ENCODE peak calls at places on chromosomes 2 and 18, in ten cellular contexts. T, X, C, A, N, J, V, O, M and F are unnamed samples.

GRCh38 chr2:155281907-155282306 is 583.4 kb downstream of the KCNJ3 start:
- DNase-seq in T (no peak), X (no peak), A (no peak), M (no peak), N (no peak), J (no peak), V (no peak), O (no peak), C (no peak), F (no peak)

GRCh38 chr2:54085069-54085468 is 30.3 kb upstream of the ACYP2 start:
- DNase-seq in M (no peak), N (no peak), A (no peak), C (no peak), V (no peak), J (no peak), T (no peak), X (no peak), O (no peak), F (no peak)

GRCh38 chr2:229634574-229635185 is 79.7 kb downstream of the DNER start:
- DNase-seq in N (no peak), M (no peak), O (no peak), J (peak; percentile 42), T (no peak), V (no peak), A (no peak), X (no peak), C (no peak), F (no peak)

GRCh38 chr2:3421053-3421452 is 41.6 kb downstream of the TRAPPC12 start:
- DNase-seq in V (no peak), T (no peak), O (no peak), A (peak; percentile 11), C (no peak), X (no peak), M (no peak), N (no peak), J (no peak), F (no peak)

GRCh38 chr18:79512461-79513380 is 117.0 kb downstream of the NFATC1 start:
- DNase-seq in A (no peak), J (no peak), C (peak; percentile 52), X (no peak), V (no peak), T (no peak), M (no peak), N (no peak), O (no peak), F (no peak)

GRCh38 chr2:215826838-215827441 is 186.4 kb downstream of the MREG start:
- DNase-seq in O (no peak), V (no peak), T (no peak), M (no peak), N (no peak), X (peak; percentile 53), C (no peak), A (no peak), J (no peak), F (peak; percentile 43)

GRCh38 chr2:234797566-234798250 is 154.1 kb upstream of the SH3BP4 start:
- DNase-seq in N (no peak), C (no peak), T (no peak), A (no peak), V (no peak), O (no peak), J (no peak), X (no peak), M (no peak), F (no peak)

GRCh38 chr2:49210191-49210590 is 55.9 kb upstream of the FSHR start:
- DNase-seq in X (no peak), M (no peak), N (no peak), O (no peak), J (peak; percentile 54), V (no peak), A (no peak), C (no peak), T (no peak), F (no peak)

GRCh38 chr2:127104881-127105655 is 1.9 kb downstream of the BIN1 start:
- DNase-seq in M (no peak), N (no peak), V (no peak), X (no peak), C (peak; percentile 62), O (peak; percentile 31), T (no peak), J (no peak), A (no peak), F (no peak)

GRCh38 chr2:58541511-58541910 is 300.4 kb upstream of the FANCL start:
- DNase-seq in M (no peak), X (no peak), J (peak; percentile 17), N (no peak), C (no peak), O (no peak), T (no peak), V (no peak), A (no peak), F (no peak)

GRCh38 chr2:175373001-175373727 is 191.7 kb upstream of the ATP5MC3 start:
- DNase-seq in C (no peak), A (peak; percentile 8), X (peak; percentile 1), M (no peak), J (no peak), V (peak; percentile 74), T (no peak), N (no peak), O (no peak), F (no peak)

GRCh38 chr18:79877163-79878091 is 74.0 kb downstream of the SLC66A2 start:
- DNase-seq in O (no peak), V (no peak), N (no peak), M (no peak), T (peak; percentile 39), X (no peak), A (no peak), J (peak; percentile 64), C (peak; percentile 40), F (no peak)

GRCh38 chr18:61893304-61893970 is 630 bp upstream of the RNF152 start:
- DNase-seq in J (peak; percentile 71), T (peak; percentile 60), A (no peak), V (no peak), M (no peak), N (peak; percentile 26), C (peak; percentile 75), X (peak; percentile 52), O (peak; percentile 66), F (peak; percentile 56)

GRCh38 chr2:239540174-239540573 is 139.4 kb upstream of the HDAC4 start:
- DNase-seq in C (no peak), T (no peak), X (no peak), J (no peak), A (no peak), V (no peak), N (no peak), M (no peak), O (no peak), F (no peak)

GRCh38 chr18:79588636-79589481 is 90.7 kb upstream of the CTDP1 start:
- DNase-seq in C (peak; percentile 98), M (no peak), X (peak; percentile 98), A (peak; percentile 84), V (no peak), N (no peak), T (no peak), J (peak; percentile 68), O (peak; percentile 84), F (peak; percentile 97)

GRCh38 chr2:8525582-8526402 is 156.1 kb upstream of the ID2 start:
- DNase-seq in V (peak; percentile 84), M (no peak), X (peak; percentile 52), N (no peak), C (no peak), J (peak; percentile 76), T (peak; percentile 62), A (no peak), O (peak; percentile 85), F (peak; percentile 64)

GRCh38 chr2:240432820-240433801 is 2.4 kb upstream of the GPC1 start:
- DNase-seq in O (peak; percentile 18), N (no peak), C (peak; percentile 72), A (no peak), T (no peak), V (no peak), J (no peak), M (no peak), X (no peak), F (no peak)

GRCh38 chr18:22563098-22563707 is 145.5 kb upstream of the CTAGE1 start:
- DNase-seq in O (peak; percentile 50), V (peak; percentile 88), C (no peak), J (peak; percentile 75), T (peak; percentile 69), M (no peak), A (peak; percentile 75), X (peak; percentile 98), N (no peak), F (peak; percentile 95)

GRCh38 chr2:173997269-173997668 is 32.1 kb upstream of the SP3 start:
- DNase-seq in N (no peak), A (no peak), V (peak; percentile 20), M (no peak), T (no peak), J (no peak), X (peak; percentile 63), C (peak; percentile 86), O (peak; percentile 77), F (peak; percentile 85)

GRCh38 chr2:128626758-128627515 is 308.3 kb upstream of the HS6ST1 start:
- DNase-seq in O (no peak), A (no peak), C (no peak), N (no peak), X (no peak), V (no peak), M (no peak), J (no peak), T (no peak), F (peak; percentile 6)

GRCh38 chr2:120298173-120298835 is 45.7 kb downstream of the RALB start:
- DNase-seq in C (no peak), O (no peak), A (no peak), V (no peak), M (no peak), T (no peak), N (no peak), J (no peak), X (peak; percentile 62), F (peak; percentile 57)

GRCh38 chr18:68219867-68220266 is 495.0 kb downstream of the TMX3 start:
- DNase-seq in J (no peak), M (no peak), V (no peak), X (peak; percentile 33), C (no peak), N (no peak), T (no peak), O (no peak), A (peak; percentile 28), F (peak; percentile 26)

GRCh38 chr2:197247083-197247482 is 63.5 kb downstream of the ANKRD44 start:
- DNase-seq in T (no peak), C (no peak), N (no peak), V (peak; percentile 37), A (no peak), M (no peak), J (no peak), O (no peak), X (no peak), F (no peak)

GRCh38 chr2:119288576-119288975 is 64.9 kb downstream of the STEAP3 start:
- DNase-seq in V (no peak), N (no peak), X (no peak), M (no peak), T (no peak), A (no peak), J (no peak), C (no peak), O (no peak), F (no peak)

GRCh38 chr2:191917967-191918651 is 71.2 kb upstream of the CAVIN2 start:
- DNase-seq in O (peak; percentile 34), T (no peak), J (no peak), A (no peak), N (no peak), X (no peak), C (no peak), M (no peak), V (no peak), F (no peak)

GRCh38 chr2:12035029-12035720 is 288.7 kb downstream of the LPIN1 start:
- DNase-seq in N (no peak), J (no peak), M (no peak), T (no peak), X (no peak), C (no peak), A (no peak), O (no peak), V (no peak), F (no peak)

GRCh38 chr2:222677981-222678380 is 6.5 kb downstream of the MOGAT1 start:
- DNase-seq in N (no peak), X (no peak), V (no peak), O (no peak), C (no peak), A (no peak), M (no peak), T (no peak), J (no peak), F (no peak)